ENCODE peak calls at places on chromosomes 1 and 21, in four cellular contexts. G is fibroblast of mammary gland, U is right atrium auricular region, W is adrenal gland. F is an unnamed sample.

GRCh38 chr1:222240536-222241181 is 307.2 kb downstream of the HHIPL2 start:
- DNase-seq in G (peak), U (no peak), W (peak), F (no peak)

GRCh38 chr1:47941609-47942237 is 55.5 kb downstream of the TRABD2B start:
- DNase-seq in G (peak), U (no peak), W (no peak), F (no peak)

GRCh38 chr1:5423109-5423508 is 569.1 kb downstream of the NPHP4 start:
- DNase-seq in G (no peak), U (no peak), W (peak), F (no peak)

GRCh38 chr21:44709426-44710293 is 1.7 kb downstream of the TSPEAR start:
- DNase-seq in G (no peak), U (no peak), W (peak), F (peak)

GRCh38 chr1:221045842-221046831 is 166.9 kb downstream of the HLX start:
- DNase-seq in G (peak), U (no peak), W (no peak), F (no peak)

GRCh38 chr1:87389011-87389410 is 60.3 kb downstream of the LMO4 start:
- DNase-seq in G (no peak), U (no peak), W (no peak), F (no peak)

GRCh38 chr1:25501235-25502058 is 42.0 kb upstream of the LDLRAP1 start:
- DNase-seq in G (peak), U (peak), W (peak), F (peak)

GRCh38 chr1:175154595-175155472 is 37.7 kb downstream of the KIAA0040 start:
- DNase-seq in G (peak), U (peak), W (peak), F (no peak)

GRCh38 chr1:42315500-42315899 is 19.5 kb downstream of the FOXJ3 start:
- DNase-seq in G (no peak), U (no peak), W (no peak), F (no peak)

GRCh38 chr1:40803447-40803846 is 19.9 kb downstream of the KCNQ4 start:
- DNase-seq in G (no peak), U (no peak), W (no peak), F (no peak)

GRCh38 chr1:79839882-79840281 is 833.4 kb upstream of the ADGRL4 start:
- DNase-seq in G (no peak), U (no peak), W (no peak), F (no peak)

GRCh38 chr1:243716901-243717300 is 133.1 kb downstream of the AKT3 start:
- DNase-seq in G (no peak), U (no peak), W (no peak), F (no peak)

GRCh38 chr1:160544647-160545046 is 21.6 kb upstream of the SLAMF6 start:
- DNase-seq in G (peak), U (no peak), W (no peak), F (no peak)

GRCh38 chr1:193241132-193241827 is 54.9 kb upstream of the B3GALT2 start:
- DNase-seq in G (no peak), U (no peak), W (no peak), F (no peak)

GRCh38 chr1:114668784-114669561 is 876 bp downstream of the DENND2C start:
- DNase-seq in G (peak), U (no peak), W (peak), F (no peak)

GRCh38 chr1:107975861-107976260 is 10.9 kb upstream of the VAV3 start:
- DNase-seq in G (no peak), U (no peak), W (no peak), F (no peak)

GRCh38 chr1:223233019-223233409 is 90.0 kb upstream of the TLR5 start:
- DNase-seq in G (no peak), U (no peak), W (no peak), F (no peak)

DNA sequence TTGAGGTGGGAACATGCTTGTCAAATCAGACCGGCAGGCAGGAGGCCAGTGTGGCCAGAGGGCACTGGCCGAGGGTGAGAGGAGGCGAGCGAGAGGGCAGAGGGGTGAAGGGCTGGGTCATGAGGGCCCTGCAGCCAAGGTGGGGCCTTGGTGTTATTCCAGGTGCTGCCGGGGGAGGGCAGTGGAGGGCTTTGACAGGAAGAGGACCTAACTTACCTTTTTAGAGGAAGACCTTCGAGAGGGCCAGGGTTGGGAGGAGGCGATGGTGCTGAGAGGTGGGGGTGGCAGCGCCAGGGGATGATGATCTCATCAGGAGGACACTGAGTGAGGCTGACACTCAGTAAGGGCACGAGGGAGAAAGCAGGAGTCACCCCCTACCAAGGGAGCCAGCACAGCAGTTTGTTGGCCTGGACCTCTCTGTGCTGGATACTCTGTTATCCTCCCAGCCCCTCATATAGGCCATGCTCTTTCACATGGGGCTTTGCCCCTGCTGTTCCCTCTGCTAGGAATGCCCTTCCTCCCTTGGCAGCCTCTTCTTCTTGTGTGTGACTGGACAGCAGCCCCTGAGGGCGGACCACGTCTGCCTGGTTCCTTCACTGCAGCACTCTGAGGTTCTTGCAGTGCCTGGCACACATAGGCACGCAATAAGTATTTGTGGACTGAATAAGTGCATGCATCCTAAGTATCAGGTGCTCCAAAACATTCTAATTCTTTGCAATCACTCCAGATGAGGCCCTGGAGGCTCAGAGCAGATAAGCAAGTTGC is 7.5 kb upstream of the TTC22 start:
- DNase-seq in G (no peak), U (no peak), W (peak), F (peak)
- TF ChIP-seq CTCF in G (peak), U (no peak), W (no peak), F (no peak)

DNA sequence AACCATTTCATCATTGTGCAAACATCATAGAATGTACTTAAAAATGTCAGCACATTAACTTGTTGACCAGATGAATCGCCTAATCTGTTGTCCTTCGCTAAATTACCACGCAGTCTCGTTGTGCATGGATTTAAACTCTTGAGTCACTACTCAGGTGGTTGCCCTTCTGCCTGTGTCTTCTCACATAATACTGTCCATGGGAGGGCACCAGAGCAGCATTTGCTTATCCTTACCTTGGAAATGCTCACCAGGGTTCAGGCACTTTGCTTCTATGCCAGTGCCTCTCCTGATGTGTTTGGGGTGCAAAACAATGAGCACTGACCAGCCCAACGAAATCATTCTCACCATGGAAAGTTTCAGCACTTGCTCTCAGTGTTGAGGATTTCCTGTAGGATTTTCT is 559.9 kb downstream of the RWDD3 start:
- DNase-seq in G (peak), U (no peak), W (no peak), F (no peak)
- TF ChIP-seq CTCF in G (peak), U (no peak), W (no peak), F (peak)

GRCh38 chr21:30468912-30469812 is 11.0 kb downstream of the KRTAP19-1 start:
- DNase-seq in G (no peak), U (no peak), W (no peak), F (no peak)

DNA sequence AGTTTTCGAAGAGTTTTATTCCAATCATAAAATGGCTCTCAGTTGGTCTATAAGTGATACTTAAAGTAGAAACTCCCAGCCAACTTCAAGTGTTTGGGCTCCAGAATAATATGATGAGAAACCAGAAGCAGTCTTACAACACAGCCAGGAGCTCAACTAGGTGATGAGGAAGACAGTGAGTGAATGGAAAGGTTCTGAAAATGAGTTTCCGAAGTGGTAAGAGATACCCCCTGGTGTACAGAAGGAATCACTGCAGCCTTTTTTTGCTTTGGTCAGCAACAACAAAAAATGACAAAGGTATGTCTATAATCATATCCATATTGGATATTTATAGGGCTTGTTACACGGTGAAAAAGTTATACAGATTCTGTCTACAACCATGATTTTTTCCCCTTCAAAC is 16.5 kb downstream of the KRTAP19-1 start:
- DNase-seq in G (peak), U (no peak), W (no peak), F (no peak)
- TF ChIP-seq CTCF in G (peak), U (no peak), W (no peak), F (peak)

DNA sequence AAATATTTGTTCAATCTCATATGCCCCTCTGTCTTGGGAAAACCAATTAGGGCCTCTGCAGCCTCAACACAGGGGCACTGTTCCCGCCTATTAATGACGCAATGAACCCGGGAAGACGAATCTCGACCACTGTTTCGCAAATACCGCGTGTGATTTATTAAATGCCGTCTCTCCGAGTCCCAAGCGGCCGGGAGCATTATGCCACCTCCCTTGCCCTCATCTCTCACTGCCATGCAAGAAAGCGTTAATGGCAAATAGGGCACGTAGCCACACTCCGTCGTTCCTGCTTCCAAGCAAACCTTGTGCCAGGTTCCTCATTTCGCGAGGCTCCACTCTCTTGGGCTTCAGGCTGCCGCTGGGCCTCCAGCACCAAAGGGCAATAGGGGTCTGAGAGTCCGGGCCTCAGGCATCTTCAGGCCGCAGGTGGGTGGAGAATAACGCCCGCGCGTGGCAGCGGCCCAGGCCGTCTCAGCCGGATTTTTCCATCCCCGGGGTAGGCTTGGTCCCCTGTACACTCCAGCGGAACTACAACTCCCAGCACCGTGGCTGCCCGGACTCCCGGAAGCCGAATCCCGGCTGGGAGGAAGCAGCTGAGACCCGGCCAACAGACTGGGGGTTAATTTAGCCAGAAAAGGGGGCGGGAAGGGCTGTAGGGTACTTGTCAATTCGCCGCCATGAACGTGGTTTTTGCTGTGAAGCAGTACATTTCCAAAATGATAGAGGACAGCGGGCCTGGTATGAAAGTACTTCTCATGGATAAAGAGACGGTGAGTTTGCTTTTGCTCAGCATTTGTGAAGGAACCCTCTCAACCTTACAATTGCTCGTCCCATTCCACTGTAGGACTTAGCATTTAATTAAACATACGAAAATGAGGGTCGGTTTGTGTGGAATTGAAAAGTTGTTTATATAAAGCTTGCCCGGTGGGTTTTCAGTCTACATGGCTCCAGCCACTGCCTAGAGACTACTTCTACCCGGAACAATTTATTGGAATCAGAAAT is at the start of gene VPS45:
- DNase-seq in G (peak), U (peak), W (peak), F (peak)
- TF ChIP-seq CTCF in G (no peak), U (no peak), W (peak), F (no peak)

GRCh38 chr1:34889705-34890104 is 30.2 kb upstream of the SMIM12 start:
- DNase-seq in G (no peak), U (no peak), W (no peak), F (no peak)

GRCh38 chr1:34884536-34884935 is 25.0 kb upstream of the SMIM12 start:
- DNase-seq in G (no peak), U (no peak), W (no peak), F (no peak)

GRCh38 chr1:34885405-34886247 is 26.1 kb upstream of the SMIM12 start:
- DNase-seq in G (peak), U (no peak), W (no peak), F (no peak)

GRCh38 chr1:34887593-34887992 is 28.0 kb upstream of the SMIM12 start:
- DNase-seq in G (no peak), U (no peak), W (no peak), F (no peak)

DNA sequence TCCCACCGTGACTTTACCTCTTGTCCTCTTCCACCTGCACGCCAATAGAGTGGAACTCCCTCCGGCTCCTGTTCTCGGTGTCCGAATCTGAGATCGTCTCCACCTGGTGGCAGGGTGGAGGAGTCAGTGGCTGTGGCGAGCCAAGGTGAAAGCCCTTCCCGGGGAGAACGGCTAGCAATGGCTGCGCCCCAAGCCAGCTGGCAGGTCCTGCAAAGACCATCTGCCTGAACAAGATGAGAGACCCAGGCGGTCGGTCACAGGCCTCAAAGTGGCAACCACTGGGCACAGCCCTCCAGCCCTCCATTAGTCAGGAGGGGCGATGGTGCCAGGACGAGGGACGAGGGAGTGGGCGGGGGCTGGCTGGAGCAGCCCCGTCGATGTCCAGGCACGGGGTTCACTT is 25.4 kb upstream of the SMIM12 start:
- DNase-seq in G (no peak), U (no peak), W (no peak), F (no peak)
- TF ChIP-seq CTCF in G (no peak), U (no peak), W (no peak), F (no peak)

DNA sequence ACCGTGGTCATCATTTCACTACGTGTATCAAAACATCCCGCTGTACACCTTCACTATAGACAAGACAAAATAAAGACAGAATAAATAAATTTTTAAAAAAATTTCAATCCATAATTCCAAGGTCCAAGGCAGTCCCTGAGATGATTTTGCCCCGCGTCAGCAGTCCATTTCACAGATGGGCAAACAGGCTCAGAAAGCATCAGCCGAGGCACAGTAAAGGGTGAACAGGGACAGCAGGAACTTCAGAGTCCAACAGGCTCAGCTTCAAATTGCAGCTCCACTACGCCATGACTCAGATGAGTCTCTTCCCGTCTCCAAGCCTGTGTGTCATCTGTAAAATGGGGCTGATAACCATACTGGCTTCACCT is 15.0 kb downstream of the MATN1 start:
- DNase-seq in G (no peak), U (no peak), W (no peak), F (no peak)
- TF ChIP-seq CTCF in G (no peak), U (no peak), W (no peak), F (no peak)

GRCh38 chr21:19510653-19511052 is 1107.1 kb upstream of the TMPRSS15 start:
- DNase-seq in G (no peak), U (no peak), W (no peak), F (no peak)
- TF ChIP-seq CTCF in G (no peak), U (no peak), W (no peak), F (peak)

DNA sequence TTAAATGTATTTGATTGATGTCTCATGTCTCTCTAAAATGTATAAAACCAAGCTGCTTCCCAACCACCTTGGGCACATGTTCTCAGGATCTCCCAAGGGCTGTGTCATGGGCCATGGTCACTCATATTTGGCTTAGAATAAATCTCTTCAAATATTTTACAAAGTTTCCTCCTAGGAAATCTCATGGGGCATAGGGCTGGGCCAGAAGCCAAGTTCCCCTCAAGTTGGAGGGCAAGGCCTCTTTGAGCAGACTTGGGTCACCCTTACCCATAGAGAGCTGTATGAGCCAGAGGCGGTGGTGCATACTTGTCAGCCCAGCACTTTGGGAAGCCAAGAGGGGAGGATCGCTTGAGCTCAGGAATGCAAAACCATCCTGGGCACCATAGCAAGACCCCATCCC is 2.3 kb upstream of the FBXO42 start:
- DNase-seq in G (no peak), U (no peak), W (no peak), F (no peak)
- TF ChIP-seq CTCF in G (no peak), U (no peak), W (no peak), F (no peak)

GRCh38 chr1:154183045-154183968 is 8.6 kb downstream of the TPM3 start:
- DNase-seq in G (peak), U (peak), W (peak), F (peak)
- TF ChIP-seq CTCF in G (no peak), U (no peak), W (peak), F (peak)